ENCODE peak calls at places on chromosomes 11 and 22, in ten cellular contexts. U is Caco-2, S is neural crest cell, J is brain microvascular endothelial cell, T is foreskin fibroblast, F is adrenal gland, M is tibial artery, P is PC-9, R is nephron progenitor cell, C is activated B cell treated with CpG ODN at 0.5 μM for 24 hours. E is an unnamed sample.

GRCh38 chr22:39003165-39003638 is 10.9 kb upstream of the APOBEC3C start:
- DNase-seq in U (peak; percentile 71), S (peak; percentile 72), J (peak; percentile 73), T (peak; percentile 82), F (peak; percentile 70), M (peak; percentile 86), P (peak; percentile 89), R (peak; percentile 69), C (peak; percentile 51), E (no peak)

GRCh38 chr22:42773161-42773560 is 52.5 kb upstream of the A4GALT start:
- DNase-seq in U (no peak), S (no peak), J (no peak), T (no peak), F (no peak), M (no peak), P (no peak), R (no peak), C (no peak), E (no peak)

GRCh38 chr11:68810164-68810563 is 31.6 kb downstream of the CPT1A start:
- DNase-seq in U (no peak), S (no peak), J (peak; percentile 1), T (no peak), F (peak; percentile 72), M (peak; percentile 83), P (no peak), R (no peak), C (no peak), E (peak; percentile 75)

GRCh38 chr22:27336151-27337090 is 465.1 kb downstream of the MN1 start:
- DNase-seq in U (no peak), S (no peak), J (no peak), T (no peak), F (no peak), M (no peak), P (no peak), R (no peak), C (no peak), E (no peak)

GRCh38 chr22:39526736-39527171 is 5.8 kb downstream of the RPS19BP1 start:
- DNase-seq in U (peak; percentile 23), S (no peak), J (no peak), T (no peak), F (no peak), M (no peak), P (no peak), R (no peak), C (no peak), E (no peak)

GRCh38 chr11:75813126-75813525 is 1.9 kb upstream of the UVRAG start:
- DNase-seq in U (no peak), S (no peak), J (no peak), T (no peak), F (no peak), M (no peak), P (no peak), R (no peak), C (no peak), E (no peak)

GRCh38 chr22:23217171-23218052 is 37.1 kb downstream of the BCR start:
- DNase-seq in U (no peak), S (no peak), J (no peak), T (no peak), F (no peak), M (no peak), P (no peak), R (no peak), C (no peak), E (no peak)

GRCh38 chr11:116853461-116854073 is 16.1 kb upstream of the APOA1 start:
- DNase-seq in U (no peak), S (no peak), J (peak; percentile 88), T (peak; percentile 94), F (no peak), M (no peak), P (no peak), R (no peak), C (no peak), E (peak; percentile 40)

GRCh38 chr11:89495951-89496350 is 4.8 kb upstream of the NOX4 start:
- DNase-seq in U (no peak), S (no peak), J (peak; percentile 94), T (peak; percentile 76), F (no peak), M (peak; percentile 74), P (no peak), R (no peak), C (no peak), E (no peak)

GRCh38 chr22:47278655-47279054 is 516.2 kb downstream of the TBC1D22A start:
- DNase-seq in U (no peak), S (no peak), J (no peak), T (no peak), F (no peak), M (peak; percentile 35), P (no peak), R (no peak), C (no peak), E (no peak)

GRCh38 chr11:6402061-6402470 is 11.8 kb downstream of the SMPD1 start:
- DNase-seq in U (no peak), S (no peak), J (no peak), T (no peak), F (no peak), M (no peak), P (no peak), R (no peak), C (no peak), E (no peak)

GRCh38 chr22:23399367-23400285 is 180.5 kb downstream of the IGLL1 start:
- DNase-seq in U (no peak), S (no peak), J (no peak), T (no peak), F (no peak), M (peak; percentile 61), P (no peak), R (no peak), C (no peak), E (no peak)

GRCh38 chr11:125869526-125869925 is 17.9 kb upstream of the HYLS1 start:
- DNase-seq in U (no peak), S (no peak), J (no peak), T (no peak), F (no peak), M (no peak), P (no peak), R (no peak), C (no peak), E (no peak)
- TF ChIP-seq CTCF in U (no peak), S (no peak), J (no peak), T (no peak), F (no peak), M (no peak), P (no peak), R (no peak), C (no peak), E (no peak)

DNA sequence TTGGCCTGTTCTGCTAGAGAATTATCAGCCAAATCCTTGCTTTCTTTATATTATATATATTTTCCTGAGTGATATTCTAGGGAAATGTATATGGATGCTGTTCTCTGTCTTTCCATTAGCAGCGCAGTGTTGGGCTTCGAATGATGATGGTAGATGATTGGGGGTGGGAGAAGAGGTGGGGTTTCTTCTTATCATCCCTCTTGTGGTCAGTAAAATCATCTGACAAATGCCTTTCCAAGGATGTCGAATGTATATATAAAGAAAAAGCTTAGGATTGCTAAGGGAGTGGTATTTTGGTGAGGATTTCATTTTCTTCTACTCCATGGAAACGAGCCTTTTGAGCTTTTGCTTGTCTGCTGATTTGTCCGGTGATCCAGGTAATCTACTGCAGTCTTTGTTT is 48.9 kb downstream of the ARHGEF12 start:
- DNase-seq in U (no peak), S (no peak), J (peak; percentile 80), T (no peak), F (no peak), M (no peak), P (no peak), R (no peak), C (no peak), E (no peak)
- TF ChIP-seq CTCF in U (no peak), S (no peak), J (peak; percentile 9), T (no peak), F (no peak), M (no peak), P (no peak), R (no peak), C (no peak), E (no peak)

GRCh38 chr22:19169947-19170318 is 8.6 kb downstream of the SLC25A1 start:
- DNase-seq in U (no peak), S (no peak), J (no peak), T (no peak), F (no peak), M (no peak), P (no peak), R (no peak), C (no peak), E (no peak)

GRCh38 chr22:19169002-19169946 is 9.3 kb downstream of the SLC25A1 start:
- DNase-seq in U (no peak), S (no peak), J (no peak), T (no peak), F (no peak), M (no peak), P (no peak), R (no peak), C (no peak), E (no peak)

GRCh38 chr22:19166421-19166820 is 12.1 kb downstream of the SLC25A1 start:
- DNase-seq in U (no peak), S (no peak), J (no peak), T (no peak), F (no peak), M (no peak), P (no peak), R (no peak), C (no peak), E (no peak)

GRCh38 chr22:19167106-19167869 is 11.2 kb downstream of the SLC25A1 start:
- DNase-seq in U (no peak), S (no peak), J (no peak), T (no peak), F (no peak), M (no peak), P (no peak), R (no peak), C (no peak), E (no peak)

DNA sequence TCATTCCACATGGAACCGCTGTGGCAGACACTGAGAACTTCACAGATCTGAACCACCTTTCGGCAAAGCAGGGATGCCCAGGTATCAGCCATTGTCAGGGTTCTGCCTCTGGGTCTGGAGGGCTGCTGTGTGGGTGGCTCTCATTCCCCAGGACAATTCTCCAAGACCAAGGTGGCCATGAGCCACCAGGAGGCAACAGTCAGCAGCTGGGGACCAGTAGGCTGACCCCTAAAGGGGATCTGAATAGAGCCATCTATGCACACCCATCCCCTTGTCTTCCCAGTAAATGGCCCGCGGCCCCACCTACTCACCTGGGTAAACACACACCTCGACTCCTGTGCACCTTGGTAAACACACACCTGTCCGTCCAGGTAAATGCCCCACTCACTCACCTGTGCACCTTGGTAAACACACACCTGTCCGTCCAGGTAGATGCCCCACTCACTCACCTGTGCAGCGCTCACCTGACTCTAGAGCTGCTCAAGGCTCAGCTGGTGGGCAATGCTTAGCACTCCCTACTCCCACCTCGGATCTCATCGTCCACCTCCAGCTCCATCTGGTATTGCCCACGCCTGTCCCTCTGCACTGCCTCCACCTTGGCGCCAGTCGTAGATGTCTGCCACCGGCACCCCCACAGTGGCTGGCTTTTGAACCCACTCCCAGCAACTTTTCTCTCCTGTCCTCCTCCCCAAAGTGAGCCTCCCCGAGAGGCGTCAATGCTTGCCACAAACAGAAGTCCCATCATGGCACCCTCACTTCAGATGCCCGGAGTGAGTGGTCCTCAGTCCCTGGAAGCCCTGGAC is 10.2 kb downstream of the SLC25A1 start:
- DNase-seq in U (peak; percentile 78), S (no peak), J (no peak), T (no peak), F (no peak), M (no peak), P (no peak), R (no peak), C (no peak), E (no peak)
- TF ChIP-seq CTCF in U (peak; percentile 66), S (no peak), J (peak; percentile 18), T (no peak), F (no peak), M (no peak), P (no peak), R (no peak), C (no peak), E (no peak)

GRCh38 chr11:112320668-112321067 is 60.0 kb upstream of the PLET1 start:
- DNase-seq in U (no peak), S (no peak), J (peak; percentile 93), T (peak; percentile 85), F (peak; percentile 36), M (peak; percentile 78), P (peak; percentile 70), R (no peak), C (no peak), E (no peak)
- TF ChIP-seq CTCF in U (no peak), S (no peak), J (no peak), T (no peak), F (no peak), M (no peak), P (no peak), R (no peak), C (no peak), E (no peak)

E was measured in LNCaP clone FGC.